ENCODE peak calls at places on chromosome 14, in six cellular contexts. A, Q, Z, T, X and C are unnamed samples.

GRCh38 chr14:105249175-105250007 is 1.1 kb downstream of the BTBD6 start:
- DNase-seq in A (no peak), Q (no peak), Z (no peak), T (no peak), X (peak; percentile 68), C (no peak)

GRCh38 chr14:65854215-65854614 is 441.7 kb downstream of the FUT8 start:
- DNase-seq in A (no peak), Q (no peak), Z (no peak), T (no peak), X (no peak), C (no peak)

GRCh38 chr14:30855345-30856037 is 18.9 kb upstream of the COCH start:
- DNase-seq in A (no peak), Q (no peak), Z (no peak), T (no peak), X (no peak), C (no peak)

GRCh38 chr14:95062220-95062619 is 95.1 kb downstream of the DICER1 start:
- DNase-seq in A (no peak), Q (no peak), Z (no peak), T (no peak), X (no peak), C (no peak)

GRCh38 chr14:99706121-99706900 is 22.2 kb downstream of the CYP46A1 start:
- DNase-seq in A (no peak), Q (no peak), Z (no peak), T (no peak), X (no peak), C (no peak)

GRCh38 chr14:90522585-90523191 is 125.9 kb downstream of the CALM1 start:
- DNase-seq in A (no peak), Q (no peak), Z (no peak), T (no peak), X (peak; percentile 93), C (no peak)

GRCh38 chr14:92417759-92418158 is 94.8 kb downstream of the SLC24A4 start:
- DNase-seq in A (no peak), Q (no peak), Z (no peak), T (no peak), X (no peak), C (no peak)

GRCh38 chr14:103121161-103121845 is 2.0 kb upstream of the TNFAIP2 start:
- DNase-seq in A (no peak), Q (no peak), Z (no peak), T (no peak), X (no peak), C (no peak)

GRCh38 chr14:26841920-26842741 is 244.3 kb upstream of the NOVA1 start:
- DNase-seq in A (no peak), Q (no peak), Z (no peak), T (peak; percentile 34), X (no peak), C (no peak)

GRCh38 chr14:95515080-95515489 is 1.4 kb downstream of the SYNE3 start:
- DNase-seq in A (no peak), Q (no peak), Z (no peak), T (no peak), X (peak; percentile 70), C (no peak)

GRCh38 chr14:74401504-74402241 is 24.3 kb downstream of the SYNDIG1L start:
- DNase-seq in A (no peak), Q (peak; percentile 45), Z (peak; percentile 14), T (no peak), X (peak; percentile 63), C (no peak)

GRCh38 chr14:62667515-62667914 is 377.7 kb downstream of the KCNH5 start:
- DNase-seq in A (no peak), Q (no peak), Z (no peak), T (no peak), X (no peak), C (no peak)

GRCh38 chr14:52553002-52553670 is 500 bp downstream of the GPR137C start:
- DNase-seq in A (no peak), Q (no peak), Z (no peak), T (no peak), X (no peak), C (no peak)

GRCh38 chr14:55329999-55330710 is 58.9 kb downstream of the FBXO34 start:
- DNase-seq in A (no peak), Q (no peak), Z (no peak), T (no peak), X (no peak), C (no peak)

GRCh38 chr14:104294628-104294982 is 156.2 kb downstream of the KIF26A start:
- DNase-seq in A (no peak), Q (no peak), Z (no peak), T (no peak), X (no peak), C (no peak)

GRCh38 chr14:92352158-92352985 is 29.4 kb downstream of the SLC24A4 start:
- DNase-seq in A (peak; percentile 10), Q (no peak), Z (peak; percentile 32), T (peak; percentile 13), X (no peak), C (peak; percentile 40)

GRCh38 chr14:51167587-51168219 is 72.3 kb upstream of the TMX1 start:
- DNase-seq in A (no peak), Q (no peak), Z (no peak), T (no peak), X (no peak), C (no peak)

GRCh38 chr14:50864911-50865310 is 6.9 kb upstream of the ABHD12B start:
- DNase-seq in A (no peak), Q (no peak), Z (no peak), T (no peak), X (no peak), C (no peak)

GRCh38 chr14:100288382-100289185 is 17.7 kb downstream of the SLC25A29 start:
- DNase-seq in A (no peak), Q (no peak), Z (no peak), T (no peak), X (peak; percentile 34), C (no peak)

GRCh38 chr14:20606190-20606901 is 15.2 kb upstream of the RNASE12 start:
- DNase-seq in A (no peak), Q (no peak), Z (peak; percentile 44), T (peak; percentile 79), X (peak; percentile 34), C (no peak)

GRCh38 chr14:95497561-95498011 is 18.9 kb downstream of the SYNE3 start:
- DNase-seq in A (no peak), Q (no peak), Z (no peak), T (no peak), X (peak; percentile 61), C (no peak)

GRCh38 chr14:99093532-99094517 is 178.2 kb downstream of the BCL11B start:
- DNase-seq in A (no peak), Q (no peak), Z (no peak), T (no peak), X (no peak), C (no peak)

GRCh38 chr14:99757331-99758070 is 35.7 kb upstream of the EML1 start:
- DNase-seq in A (no peak), Q (no peak), Z (no peak), T (no peak), X (no peak), C (peak; percentile 66)

GRCh38 chr14:61213930-61214329 is 67.2 kb downstream of the TMEM30B start:
- DNase-seq in A (no peak), Q (no peak), Z (no peak), T (no peak), X (no peak), C (no peak)

GRCh38 chr14:50928002-50928635 is 16.2 kb downstream of the PYGL start:
- DNase-seq in A (no peak), Q (peak; percentile 7), Z (no peak), T (no peak), X (no peak), C (no peak)

GRCh38 chr14:92654206-92654901 is 94.1 kb downstream of the LGMN start:
- DNase-seq in A (no peak), Q (no peak), Z (no peak), T (no peak), X (no peak), C (no peak)

GRCh38 chr14:49852351-49853157 is at the start of gene NEMF:
- DNase-seq in A (no peak), Q (peak; percentile 92), Z (peak; percentile 79), T (peak; percentile 87), X (peak; percentile 84), C (peak; percentile 90)

GRCh38 chr14:23545740-23546411 is 5.7 kb downstream of the ZFHX2 start:
- DNase-seq in A (no peak), Q (no peak), Z (no peak), T (peak; percentile 65), X (no peak), C (no peak)

GRCh38 chr14:23542261-23542660 is 9.3 kb downstream of the ZFHX2 start:
- DNase-seq in A (no peak), Q (no peak), Z (no peak), T (no peak), X (no peak), C (no peak)

GRCh38 chr14:23546450-23547035 is 5.0 kb downstream of the ZFHX2 start:
- DNase-seq in A (no peak), Q (no peak), Z (no peak), T (no peak), X (no peak), C (no peak)

GRCh38 chr14:23543403-23543802 is 8.2 kb downstream of the ZFHX2 start:
- DNase-seq in A (no peak), Q (no peak), Z (no peak), T (no peak), X (no peak), C (no peak)

GRCh38 chr14:23544511-23545447 is 6.8 kb downstream of the ZFHX2 start:
- DNase-seq in A (no peak), Q (no peak), Z (no peak), T (no peak), X (no peak), C (no peak)
- TF ChIP-seq SIN3A in A (peak; percentile 33), Q (no peak), Z (no peak), T (no peak), X (no peak), C (no peak)

GRCh38 chr14:37215345-37215744 is 17.6 kb downstream of the MIPOL1 start:
- DNase-seq in A (no peak), Q (no peak), Z (no peak), T (no peak), X (no peak), C (no peak)
- H3K4me2 ChIP-seq in A (no peak overlapping the region), Q (no peak overlapping the region), Z (no peak overlapping the region), T (no peak overlapping the region), X (no peak overlapping the region), C (no peak overlapping the region)

GRCh38 chr14:72782817-72783216 is 111.1 kb downstream of the DPF3 start:
- DNase-seq in A (no peak), Q (no peak), Z (no peak), T (no peak), X (no peak), C (no peak)
- TF ChIP-seq RAD21 in A (no peak), Q (no peak), Z (no peak), T (no peak), X (no peak), C (no peak)

GRCh38 chr14:69086537-69086936 is 66.4 kb downstream of the DCAF5 start:
- DNase-seq in A (no peak), Q (no peak), Z (no peak), T (no peak), X (no peak), C (no peak)

GRCh38 chr14:69081271-69081670 is 71.6 kb downstream of the DCAF5 start:
- DNase-seq in A (no peak), Q (no peak), Z (no peak), T (peak; percentile 42), X (no peak), C (no peak)

GRCh38 chr14:69087061-69087461 is 65.9 kb downstream of the DCAF5 start:
- DNase-seq in A (no peak), Q (no peak), Z (no peak), T (no peak), X (no peak), C (no peak)

GRCh38 chr14:69083181-69083580 is 69.7 kb downstream of the DCAF5 start:
- DNase-seq in A (no peak), Q (no peak), Z (no peak), T (no peak), X (no peak), C (no peak)

GRCh38 chr14:69084023-69084422 is 68.9 kb downstream of the DCAF5 start:
- DNase-seq in A (no peak), Q (no peak), Z (no peak), T (no peak), X (no peak), C (no peak)
- TF ChIP-seq SIN3A in A (no peak), Q (no peak), Z (no peak), T (no peak), X (no peak), C (no peak)